ENCODE peak calls at places on chromosomes 1 and 21, in eight cellular contexts. One of them, this sample, is unnamed.

GRCh38 chr21:32770514-32771133 is 931 bp downstream of the PAXBP1 start:
- DNase-seq in amygdala: no peak
- DNase-seq in heart left ventricle: no peak
- DNase-seq in AG08396: no peak
- DNase-seq in activated T-cell treated with anti-CD3 and anti-CD28 coated beads for 1 hour: no peak
- DNase-seq in HEK293T: no peak
- DNase-seq in tibial artery: peak
- DNase-seq in H4: no peak
- DNase-seq in this sample: no peak

GRCh38 chr1:239044829-239045228 is 341.5 kb upstream of the CHRM3 start:
- DNase-seq in amygdala: no peak
- DNase-seq in heart left ventricle: no peak
- DNase-seq in AG08396: no peak
- DNase-seq in activated T-cell treated with anti-CD3 and anti-CD28 coated beads for 1 hour: no peak
- DNase-seq in HEK293T: no peak
- DNase-seq in tibial artery: no peak
- DNase-seq in H4: no peak
- DNase-seq in this sample: no peak

GRCh38 chr1:163035791-163036249 is 33.3 kb upstream of the RGS4 start:
- DNase-seq in amygdala: no peak
- DNase-seq in heart left ventricle: no peak
- DNase-seq in AG08396: peak
- DNase-seq in activated T-cell treated with anti-CD3 and anti-CD28 coated beads for 1 hour: no peak
- DNase-seq in HEK293T: no peak
- DNase-seq in tibial artery: no peak
- DNase-seq in H4: peak
- DNase-seq in this sample: no peak

GRCh38 chr1:208113036-208113435 is 131.1 kb downstream of the PLXNA2 start:
- DNase-seq in amygdala: no peak
- DNase-seq in heart left ventricle: no peak
- DNase-seq in AG08396: no peak
- DNase-seq in activated T-cell treated with anti-CD3 and anti-CD28 coated beads for 1 hour: no peak
- DNase-seq in HEK293T: no peak
- DNase-seq in tibial artery: no peak
- DNase-seq in H4: no peak
- DNase-seq in this sample: no peak

GRCh38 chr1:156122519-156123355 is 8.2 kb downstream of the LMNA start:
- DNase-seq in amygdala: no peak
- DNase-seq in heart left ventricle: peak
- DNase-seq in AG08396: no peak
- DNase-seq in activated T-cell treated with anti-CD3 and anti-CD28 coated beads for 1 hour: no peak
- DNase-seq in HEK293T: no peak
- DNase-seq in tibial artery: peak
- DNase-seq in H4: peak
- DNase-seq in this sample: no peak

GRCh38 chr1:31792541-31792940 is 23.3 kb downstream of the SPOCD1 start:
- DNase-seq in amygdala: no peak
- DNase-seq in heart left ventricle: no peak
- DNase-seq in AG08396: no peak
- DNase-seq in activated T-cell treated with anti-CD3 and anti-CD28 coated beads for 1 hour: no peak
- DNase-seq in HEK293T: no peak
- DNase-seq in tibial artery: no peak
- DNase-seq in H4: no peak
- DNase-seq in this sample: no peak

GRCh38 chr1:31183126-31183525 is 56.6 kb downstream of the NKAIN1 start:
- DNase-seq in amygdala: no peak
- DNase-seq in heart left ventricle: no peak
- DNase-seq in AG08396: no peak
- DNase-seq in activated T-cell treated with anti-CD3 and anti-CD28 coated beads for 1 hour: no peak
- DNase-seq in HEK293T: no peak
- DNase-seq in tibial artery: no peak
- DNase-seq in H4: no peak
- DNase-seq in this sample: no peak

GRCh38 chr21:37119421-37120218 is 46.6 kb downstream of the TTC3 start:
- DNase-seq in amygdala: no peak
- DNase-seq in heart left ventricle: no peak
- DNase-seq in AG08396: no peak
- DNase-seq in activated T-cell treated with anti-CD3 and anti-CD28 coated beads for 1 hour: no peak
- DNase-seq in HEK293T: peak
- DNase-seq in tibial artery: no peak
- DNase-seq in H4: no peak
- DNase-seq in this sample: no peak

GRCh38 chr21:29321217-29321616 is 22.5 kb downstream of the BACH1 start:
- DNase-seq in amygdala: no peak
- DNase-seq in heart left ventricle: no peak
- DNase-seq in AG08396: no peak
- DNase-seq in activated T-cell treated with anti-CD3 and anti-CD28 coated beads for 1 hour: no peak
- DNase-seq in HEK293T: no peak
- DNase-seq in tibial artery: no peak
- DNase-seq in H4: no peak
- DNase-seq in this sample: no peak

GRCh38 chr1:81349194-81349965 is 451.4 kb upstream of the ADGRL2 start:
- DNase-seq in amygdala: no peak
- DNase-seq in heart left ventricle: no peak
- DNase-seq in AG08396: no peak
- DNase-seq in activated T-cell treated with anti-CD3 and anti-CD28 coated beads for 1 hour: no peak
- DNase-seq in HEK293T: no peak
- DNase-seq in tibial artery: no peak
- DNase-seq in H4: no peak
- DNase-seq in this sample: no peak

GRCh38 chr1:58162952-58163550 is 383.5 kb downstream of the OMA1 start:
- DNase-seq in amygdala: no peak
- DNase-seq in heart left ventricle: peak
- DNase-seq in AG08396: peak
- DNase-seq in activated T-cell treated with anti-CD3 and anti-CD28 coated beads for 1 hour: no peak
- DNase-seq in HEK293T: peak
- DNase-seq in tibial artery: peak
- DNase-seq in H4: peak
- DNase-seq in this sample: no peak

GRCh38 chr1:19435851-19436465 is 49.4 kb downstream of the CAPZB start:
- DNase-seq in amygdala: no peak
- DNase-seq in heart left ventricle: no peak
- DNase-seq in AG08396: no peak
- DNase-seq in activated T-cell treated with anti-CD3 and anti-CD28 coated beads for 1 hour: no peak
- DNase-seq in HEK293T: no peak
- DNase-seq in tibial artery: no peak
- DNase-seq in H4: no peak
- DNase-seq in this sample: no peak

GRCh38 chr1:157136133-157136532 is 2.1 kb downstream of the ETV3 start:
- DNase-seq in amygdala: no peak
- DNase-seq in heart left ventricle: no peak
- DNase-seq in AG08396: no peak
- DNase-seq in activated T-cell treated with anti-CD3 and anti-CD28 coated beads for 1 hour: no peak
- DNase-seq in HEK293T: no peak
- DNase-seq in tibial artery: no peak
- DNase-seq in H4: no peak
- DNase-seq in this sample: no peak

GRCh38 chr1:205245096-205245495 is 17.4 kb downstream of the TMCC2 start:
- DNase-seq in amygdala: no peak
- DNase-seq in heart left ventricle: no peak
- DNase-seq in AG08396: no peak
- DNase-seq in activated T-cell treated with anti-CD3 and anti-CD28 coated beads for 1 hour: no peak
- DNase-seq in HEK293T: no peak
- DNase-seq in tibial artery: no peak
- DNase-seq in H4: no peak
- DNase-seq in this sample: no peak

GRCh38 chr1:226798427-226799411 is 59.6 kb upstream of the ITPKB start:
- DNase-seq in amygdala: no peak
- DNase-seq in heart left ventricle: no peak
- DNase-seq in AG08396: no peak
- DNase-seq in activated T-cell treated with anti-CD3 and anti-CD28 coated beads for 1 hour: peak
- DNase-seq in HEK293T: no peak
- DNase-seq in tibial artery: no peak
- DNase-seq in H4: no peak
- DNase-seq in this sample: peak

GRCh38 chr21:45080639-45081414 is 6.4 kb downstream of the ADARB1 start:
- DNase-seq in amygdala: no peak
- DNase-seq in heart left ventricle: no peak
- DNase-seq in AG08396: peak
- DNase-seq in activated T-cell treated with anti-CD3 and anti-CD28 coated beads for 1 hour: no peak
- DNase-seq in HEK293T: no peak
- DNase-seq in tibial artery: no peak
- DNase-seq in H4: no peak
- DNase-seq in this sample: no peak

GRCh38 chr21:21103692-21104091 is 105.5 kb downstream of the NCAM2 start:
- DNase-seq in amygdala: no peak
- DNase-seq in heart left ventricle: no peak
- DNase-seq in AG08396: no peak
- DNase-seq in activated T-cell treated with anti-CD3 and anti-CD28 coated beads for 1 hour: no peak
- DNase-seq in HEK293T: no peak
- DNase-seq in tibial artery: no peak
- DNase-seq in H4: no peak
- DNase-seq in this sample: no peak

GRCh38 chr1:8980656-8981055 is 35.0 kb downstream of the CA6 start:
- DNase-seq in amygdala: no peak
- DNase-seq in heart left ventricle: no peak
- DNase-seq in AG08396: no peak
- DNase-seq in activated T-cell treated with anti-CD3 and anti-CD28 coated beads for 1 hour: no peak
- DNase-seq in HEK293T: no peak
- DNase-seq in tibial artery: no peak
- DNase-seq in H4: no peak
- DNase-seq in this sample: no peak

GRCh38 chr1:75615664-75616435 is 4.9 kb upstream of the SLC44A5 start:
- DNase-seq in amygdala: no peak
- DNase-seq in heart left ventricle: no peak
- DNase-seq in AG08396: peak
- DNase-seq in activated T-cell treated with anti-CD3 and anti-CD28 coated beads for 1 hour: no peak
- DNase-seq in HEK293T: peak
- DNase-seq in tibial artery: peak
- DNase-seq in H4: no peak
- DNase-seq in this sample: peak

GRCh38 chr1:1137256-1138045 is 21.6 kb upstream of the C1orf159 start:
- DNase-seq in amygdala: no peak
- DNase-seq in heart left ventricle: no peak
- DNase-seq in AG08396: no peak
- DNase-seq in activated T-cell treated with anti-CD3 and anti-CD28 coated beads for 1 hour: peak
- DNase-seq in HEK293T: no peak
- DNase-seq in tibial artery: no peak
- DNase-seq in H4: no peak
- DNase-seq in this sample: peak

GRCh38 chr1:151284013-151284577 is 2.0 kb downstream of the ZNF687 start:
- DNase-seq in amygdala: no peak
- DNase-seq in heart left ventricle: no peak
- DNase-seq in AG08396: no peak
- DNase-seq in activated T-cell treated with anti-CD3 and anti-CD28 coated beads for 1 hour: no peak
- DNase-seq in HEK293T: no peak
- DNase-seq in tibial artery: no peak
- DNase-seq in H4: no peak
- DNase-seq in this sample: no peak

GRCh38 chr1:25796807-25797458 is 3.1 kb upstream of the SELENON start:
- DNase-seq in amygdala: peak
- DNase-seq in heart left ventricle: peak
- DNase-seq in AG08396: peak
- DNase-seq in activated T-cell treated with anti-CD3 and anti-CD28 coated beads for 1 hour: peak
- DNase-seq in HEK293T: peak
- DNase-seq in tibial artery: peak
- DNase-seq in H4: peak
- DNase-seq in this sample: peak

GRCh38 chr1:92623187-92623778 is 136.6 kb upstream of the GFI1 start:
- DNase-seq in amygdala: no peak
- DNase-seq in heart left ventricle: no peak
- DNase-seq in AG08396: no peak
- DNase-seq in activated T-cell treated with anti-CD3 and anti-CD28 coated beads for 1 hour: no peak
- DNase-seq in HEK293T: no peak
- DNase-seq in tibial artery: no peak
- DNase-seq in H4: no peak
- DNase-seq in this sample: no peak

GRCh38 chr21:34814529-34814951 is 145.7 kb downstream of the CLIC6 start:
- DNase-seq in amygdala: no peak
- DNase-seq in heart left ventricle: no peak
- DNase-seq in AG08396: no peak
- DNase-seq in activated T-cell treated with anti-CD3 and anti-CD28 coated beads for 1 hour: no peak
- DNase-seq in HEK293T: no peak
- DNase-seq in tibial artery: no peak
- DNase-seq in H4: no peak
- DNase-seq in this sample: no peak

GRCh38 chr1:226201029-226201593 is 14.6 kb upstream of the ACBD3 start:
- DNase-seq in amygdala: no peak
- DNase-seq in heart left ventricle: no peak
- DNase-seq in AG08396: no peak
- DNase-seq in activated T-cell treated with anti-CD3 and anti-CD28 coated beads for 1 hour: no peak
- DNase-seq in HEK293T: peak
- DNase-seq in tibial artery: no peak
- DNase-seq in H4: no peak
- DNase-seq in this sample: peak

GRCh38 chr1:44842415-44842762 is 664 bp downstream of the PTCH2 start:
- DNase-seq in amygdala: no peak
- DNase-seq in heart left ventricle: no peak
- DNase-seq in AG08396: no peak
- DNase-seq in activated T-cell treated with anti-CD3 and anti-CD28 coated beads for 1 hour: no peak
- DNase-seq in HEK293T: no peak
- DNase-seq in tibial artery: no peak
- DNase-seq in H4: no peak
- DNase-seq in this sample: no peak

GRCh38 chr1:1305300-1306069 is 2.2 kb downstream of the ACAP3 start:
- DNase-seq in amygdala: no peak
- DNase-seq in heart left ventricle: peak
- DNase-seq in AG08396: peak
- DNase-seq in activated T-cell treated with anti-CD3 and anti-CD28 coated beads for 1 hour: peak
- DNase-seq in HEK293T: no peak
- DNase-seq in tibial artery: peak
- DNase-seq in H4: peak
- DNase-seq in this sample: peak

GRCh38 chr1:220371324-220371723 is 99.1 kb upstream of the RAB3GAP2 start:
- DNase-seq in amygdala: no peak
- DNase-seq in heart left ventricle: no peak
- DNase-seq in AG08396: no peak
- DNase-seq in activated T-cell treated with anti-CD3 and anti-CD28 coated beads for 1 hour: no peak
- DNase-seq in HEK293T: peak
- DNase-seq in tibial artery: no peak
- DNase-seq in H4: no peak
- DNase-seq in this sample: no peak

GRCh38 chr1:28260803-28261174 is 1.5 kb downstream of the SESN2 start:
- DNase-seq in amygdala: no peak
- DNase-seq in heart left ventricle: no peak
- DNase-seq in AG08396: no peak
- DNase-seq in activated T-cell treated with anti-CD3 and anti-CD28 coated beads for 1 hour: no peak
- DNase-seq in HEK293T: no peak
- DNase-seq in tibial artery: no peak
- DNase-seq in H4: no peak
- DNase-seq in this sample: no peak

GRCh38 chr1:20486457-20487235 is 636 bp upstream of the CAMK2N1 start:
- DNase-seq in amygdala: no peak
- DNase-seq in heart left ventricle: peak
- DNase-seq in AG08396: peak
- DNase-seq in activated T-cell treated with anti-CD3 and anti-CD28 coated beads for 1 hour: no peak
- DNase-seq in HEK293T: peak
- DNase-seq in tibial artery: peak
- DNase-seq in H4: no peak
- DNase-seq in this sample: no peak

GRCh38 chr21:46622226-46622625 is 13.2 kb upstream of the PRMT2 start:
- DNase-seq in amygdala: no peak
- DNase-seq in heart left ventricle: peak
- DNase-seq in AG08396: no peak
- DNase-seq in activated T-cell treated with anti-CD3 and anti-CD28 coated beads for 1 hour: no peak
- DNase-seq in HEK293T: no peak
- DNase-seq in tibial artery: peak
- DNase-seq in H4: no peak
- DNase-seq in this sample: no peak

GRCh38 chr21:37532868-37533780 is 166.6 kb downstream of the DYRK1A start:
- DNase-seq in amygdala: no peak
- DNase-seq in heart left ventricle: peak
- DNase-seq in AG08396: no peak
- DNase-seq in activated T-cell treated with anti-CD3 and anti-CD28 coated beads for 1 hour: no peak
- DNase-seq in HEK293T: no peak
- DNase-seq in tibial artery: no peak
- DNase-seq in H4: peak
- DNase-seq in this sample: no peak

GRCh38 chr1:52955129-52955970 is 28.3 kb downstream of the SCP2 start:
- DNase-seq in amygdala: no peak
- DNase-seq in heart left ventricle: no peak
- DNase-seq in AG08396: peak
- DNase-seq in activated T-cell treated with anti-CD3 and anti-CD28 coated beads for 1 hour: no peak
- DNase-seq in HEK293T: peak
- DNase-seq in tibial artery: no peak
- DNase-seq in H4: peak
- DNase-seq in this sample: no peak

GRCh38 chr1:36673207-36673606 is 190.5 kb upstream of the CSF3R start:
- DNase-seq in amygdala: no peak
- DNase-seq in heart left ventricle: no peak
- DNase-seq in AG08396: no peak
- DNase-seq in activated T-cell treated with anti-CD3 and anti-CD28 coated beads for 1 hour: no peak
- DNase-seq in HEK293T: no peak
- DNase-seq in tibial artery: no peak
- DNase-seq in H4: no peak
- DNase-seq in this sample: no peak